ENCODE peak calls at places on chromosomes 13 and 19, in eight cellular contexts. O, F, N, I, B, P, C and Y are unnamed samples.

GRCh38 chr13:33026489-33027152 is 10.4 kb downstream of the KL start:
- DNase-seq in O (no peak), F (peak), N (peak), I (no peak), B (no peak), P (no peak), C (no peak), Y (no peak)

GRCh38 chr19:10748924-10749434 is 31.1 kb downstream of the DNM2 start:
- DNase-seq in O (no peak), F (peak), N (no peak), I (peak), B (peak), P (peak), C (no peak), Y (no peak)

GRCh38 chr19:55471266-55471665 is 5.2 kb upstream of the ZNF628 start:
- DNase-seq in O (no peak), F (no peak), N (no peak), I (no peak), B (no peak), P (no peak), C (no peak), Y (no peak)

GRCh38 chr19:5018224-5019015 is 49.5 kb downstream of the KDM4B start:
- DNase-seq in O (no peak), F (peak), N (no peak), I (no peak), B (peak), P (peak), C (no peak), Y (no peak)

GRCh38 chr19:289651-290538 is 1.3 kb downstream of the PLPP2 start:
- DNase-seq in O (no peak), F (peak), N (no peak), I (peak), B (peak), P (peak), C (no peak), Y (peak)

GRCh38 chr19:11577451-11578341 is at the start of gene ACP5:
- DNase-seq in O (no peak), F (no peak), N (no peak), I (no peak), B (no peak), P (no peak), C (peak), Y (no peak)

GRCh38 chr19:34938886-34939285 is 12.2 kb downstream of the ZNF30 start:
- DNase-seq in O (no peak), F (no peak), N (no peak), I (no peak), B (no peak), P (no peak), C (no peak), Y (no peak)

GRCh38 chr13:40344270-40345148 is 321.9 kb downstream of the FOXO1 start:
- DNase-seq in O (no peak), F (peak), N (no peak), I (no peak), B (no peak), P (no peak), C (no peak), Y (no peak)

GRCh38 chr19:13850910-13851753 is 25.8 kb upstream of the NANOS3 start:
- DNase-seq in O (peak), F (peak), N (peak), I (no peak), B (peak), P (peak), C (no peak), Y (peak)

GRCh38 chr13:70108276-70108845 is at the start of gene KLHL1:
- DNase-seq in O (no peak), F (no peak), N (no peak), I (no peak), B (no peak), P (no peak), C (no peak), Y (no peak)

GRCh38 chr13:95987841-95988240 is 65.4 kb downstream of the UGGT2 start:
- DNase-seq in O (no peak), F (no peak), N (no peak), I (no peak), B (no peak), P (no peak), C (no peak), Y (no peak)

GRCh38 chr13:51681037-51681678 is 96.9 kb downstream of the WDFY2 start:
- DNase-seq in O (no peak), F (peak), N (no peak), I (no peak), B (peak), P (peak), C (no peak), Y (no peak)

GRCh38 chr19:12668937-12669271 is 2.3 kb downstream of the WDR83 start:
- DNase-seq in O (peak), F (peak), N (peak), I (peak), B (peak), P (peak), C (peak), Y (peak)

GRCh38 chr13:51581148-51581820 is 3.0 kb upstream of the WDFY2 start:
- DNase-seq in O (no peak), F (no peak), N (no peak), I (no peak), B (no peak), P (no peak), C (no peak), Y (peak)